ENCODE peak calls at places on chromosomes 13 and 19, in six cellular contexts. A is WTC11, L is pulmonary artery endothelial cell, N is H1, M is aorta, I is CMK. U is an unnamed sample.

GRCh38 chr19:13978306-13978705 is 26.0 kb downstream of the DCAF15 start:
- DNase-seq in L (no peak), M (peak), A (peak), N (peak), I (peak), U (no peak)

GRCh38 chr19:45404557-45405434 is at the start of gene PPP1R13L:
- DNase-seq in I (peak), M (peak), N (peak), A (peak), L (peak), U (peak)

GRCh38 chr19:41426952-41427646 is at the start of gene B3GNT8:
- DNase-seq in N (peak), A (peak), I (no peak), M (peak), L (peak), U (no peak)

GRCh38 chr13:36129539-36129938 is 1.6 kb downstream of the DCLK1 start:
- DNase-seq in A (no peak), N (no peak), I (no peak), L (no peak), M (no peak), U (no peak)

GRCh38 chr19:29965529-29965928 is 23.5 kb downstream of the URI1 start:
- DNase-seq in A (no peak), I (no peak), M (no peak), N (no peak), L (no peak), U (no peak)

GRCh38 chr13:51364404-51365008 is 25.0 kb downstream of the SERPINE3 start:
- DNase-seq in M (no peak), N (no peak), L (peak), A (no peak), I (no peak), U (no peak)

GRCh38 chr19:31257426-31258130 is 91.7 kb downstream of the TSHZ3 start:
- DNase-seq in L (no peak), N (peak), I (no peak), A (no peak), M (no peak), U (no peak)

GRCh38 chr13:113649212-113649611 is 8.8 kb downstream of the ATP4B start:
- DNase-seq in I (no peak), M (peak), L (no peak), A (peak), N (no peak), U (no peak)

GRCh38 chr19:3123956-3124355 is 11.9 kb upstream of the GNA15 start:
- DNase-seq in I (no peak), A (no peak), L (no peak), M (no peak), N (no peak), U (no peak)

GRCh38 chr13:25701304-25701703 is 329.5 kb downstream of the ATP8A2 start:
- DNase-seq in N (no peak), I (no peak), A (no peak), L (no peak), M (no peak), U (no peak)

GRCh38 chr13:46667687-46668281 is 114.8 kb downstream of the LRCH1 start:
- DNase-seq in I (no peak), L (no peak), M (no peak), N (no peak), A (no peak), U (no peak)

GRCh38 chr13:49113526-49114286 is 106.4 kb upstream of the MLNR start:
- DNase-seq in L (peak), N (no peak), M (no peak), A (no peak), I (no peak), U (no peak)

GRCh38 chr13:75443356-75443958 is 38.5 kb downstream of the TBC1D4 start:
- DNase-seq in N (no peak), I (no peak), M (no peak), A (no peak), L (no peak), U (no peak)

GRCh38 chr13:95479706-95480105 is 72.8 kb upstream of the CLDN10 start:
- DNase-seq in A (no peak), L (no peak), I (peak), M (no peak), N (no peak), U (no peak)

GRCh38 chr19:3163230-3163886 is 15.2 kb upstream of the S1PR4 start:
- DNase-seq in N (peak), L (peak), I (no peak), M (peak), A (peak), U (peak)

GRCh38 chr13:21060063-21060826 is 1.1 kb downstream of the LATS2 start:
- DNase-seq in L (no peak), I (no peak), M (peak), N (peak), A (peak), U (no peak)

GRCh38 chr19:45884682-45885555 is 1.0 kb downstream of the IRF2BP1 start:
- DNase-seq in L (no peak), I (no peak), A (peak), M (no peak), N (no peak), U (no peak)

GRCh38 chr19:34184880-34185491 is 12.7 kb downstream of the LSM14A start:
- DNase-seq in N (peak), M (no peak), L (no peak), A (no peak), I (no peak), U (no peak)

GRCh38 chr19:18768997-18769891 is 21.9 kb downstream of the COMP start:
- DNase-seq in A (no peak), M (no peak), L (no peak), N (no peak), I (no peak), U (no peak)